ENCODE peak calls at places on chromosomes 1 and 21, in five cellular contexts. Y is tibial artery; B is Caco-2; I is naive thymus-derived CD4-positive, alpha-beta T cell; U is esophagus squamous epithelium. E is an unnamed sample.

GRCh38 chr21:26881504-26882228 is 36.5 kb upstream of the ADAMTS1 start:
- DNase-seq in Y (no peak), B (no peak), U (no peak), I (no peak), E (no peak)

GRCh38 chr21:18041012-18041411 is 203.6 kb upstream of the CHODL start:
- DNase-seq in I (no peak), Y (no peak), U (no peak), B (peak; percentile 31), E (no peak)

GRCh38 chr1:198683449-198683848 is 44.6 kb downstream of the PTPRC start:
- DNase-seq in I (no peak), U (no peak), Y (no peak), B (no peak), E (no peak)

GRCh38 chr1:21436488-21437340 is 3.2 kb upstream of the NBPF3 start:
- DNase-seq in U (no peak), I (no peak), B (no peak), Y (no peak), E (no peak)

GRCh38 chr1:174399211-174399610 is 48.6 kb upstream of the GPR52 start:
- DNase-seq in B (no peak), U (no peak), Y (no peak), I (no peak), E (no peak)

GRCh38 chr1:98306517-98307089 is 354.9 kb upstream of the SNX7 start:
- DNase-seq in B (no peak), U (no peak), I (no peak), Y (no peak), E (no peak)

GRCh38 chr1:115679141-115679611 is 37.4 kb downstream of the VANGL1 start:
- DNase-seq in I (no peak), Y (peak; percentile 73), U (no peak), B (no peak), E (no peak)

GRCh38 chr1:53047737-53048344 is 14.2 kb upstream of the PODN start:
- DNase-seq in B (no peak), Y (no peak), I (no peak), U (no peak), E (no peak)

GRCh38 chr21:31124005-31124404 is 85.7 kb upstream of the KRTAP19-8 start:
- DNase-seq in B (no peak), U (no peak), I (no peak), Y (peak; percentile 42), E (no peak)

GRCh38 chr1:64983110-64983509 is 16.8 kb upstream of the JAK1 start:
- DNase-seq in Y (no peak), I (no peak), U (no peak), B (peak; percentile 78), E (no peak)

GRCh38 chr1:221294244-221294643 is 415.0 kb downstream of the HLX start:
- DNase-seq in U (no peak), B (no peak), I (no peak), Y (no peak), E (no peak)

GRCh38 chr21:44299085-44299457 is 782 bp upstream of the PFKL start:
- DNase-seq in I (no peak), U (no peak), Y (no peak), B (peak; percentile 27), E (no peak)

GRCh38 chr1:241499910-241500309 is 19.6 kb downstream of the FH start:
- DNase-seq in I (no peak), B (no peak), Y (no peak), U (no peak), E (no peak)

GRCh38 chr1:202586018-202586821 is 124.0 kb downstream of the SYT2 start:
- DNase-seq in I (no peak), B (no peak), Y (peak; percentile 55), U (no peak), E (no peak)

GRCh38 chr1:247298701-247299100 is 33.0 kb downstream of the ZNF496 start:
- DNase-seq in B (no peak), Y (no peak), I (no peak), U (no peak), E (no peak)

GRCh38 chr1:198122693-198123092 is 34.1 kb upstream of the NEK7 start:
- DNase-seq in I (no peak), Y (no peak), U (no peak), B (no peak), E (no peak)

GRCh38 chr1:153384996-153385580 is 5.8 kb downstream of the S100A8 start:
- DNase-seq in U (no peak), B (no peak), Y (no peak), I (no peak), E (no peak)

GRCh38 chr1:156373546-156373945 is 4.5 kb downstream of the RHBG start:
- DNase-seq in Y (no peak), I (no peak), B (no peak), U (no peak), E (no peak)

GRCh38 chr1:28896609-28896986 is 17.8 kb upstream of the EPB41 start:
- DNase-seq in U (no peak), B (no peak), I (no peak), Y (no peak), E (no peak)

GRCh38 chr1:38267037-38268036 is 220.7 kb upstream of the POU3F1 start:
- DNase-seq in Y (no peak), I (no peak), U (no peak), B (no peak), E (no peak)

GRCh38 chr1:223444411-223444810 is 51.2 kb downstream of the CCDC185 start:
- DNase-seq in I (no peak), Y (no peak), B (no peak), U (no peak), E (no peak)

GRCh38 chr1:46458846-46459245 is 30.8 kb upstream of the DMBX1 start:
- DNase-seq in Y (no peak), I (no peak), B (no peak), U (no peak), E (no peak)

GRCh38 chr1:46461809-46462448 is 27.7 kb upstream of the DMBX1 start:
- DNase-seq in B (no peak), U (no peak), Y (no peak), I (no peak), E (no peak)

GRCh38 chr1:46464013-46464548 is 25.6 kb upstream of the DMBX1 start:
- DNase-seq in I (no peak), U (no peak), Y (no peak), B (no peak), E (no peak)

GRCh38 chr1:46459315-46459714 is 30.3 kb upstream of the DMBX1 start:
- DNase-seq in B (no peak), U (no peak), I (no peak), Y (no peak), E (no peak)

GRCh38 chr1:46461017-46461808 is 28.4 kb upstream of the DMBX1 start:
- DNase-seq in Y (no peak), U (no peak), I (no peak), B (no peak), E (no peak)
- H3K4me1 ChIP-seq in Y (peaks cover 2% of the 10 kb centered on the region), U (no peaks in the 10 kb centered on the region), I (no peaks in the 10 kb centered on the region), B (no peaks in the 10 kb centered on the region), E (peaks cover 5% of the 10 kb centered on the region)

GRCh38 chr1:87897486-87897885 is 568.8 kb downstream of the LMO4 start:
- DNase-seq in U (no peak), I (no peak), Y (no peak), B (no peak), E (no peak)

GRCh38 chr1:87898401-87898800 is 569.7 kb downstream of the LMO4 start:
- DNase-seq in Y (no peak), B (no peak), U (no peak), I (no peak), E (no peak)

GRCh38 chr1:87902830-87903614 is 574.3 kb downstream of the LMO4 start:
- DNase-seq in I (no peak), U (no peak), B (peak; percentile 20), Y (no peak), E (no peak)

GRCh38 chr1:87904668-87905067 is 576.0 kb downstream of the LMO4 start:
- DNase-seq in Y (no peak), U (no peak), B (no peak), I (no peak), E (no peak)

DNA sequence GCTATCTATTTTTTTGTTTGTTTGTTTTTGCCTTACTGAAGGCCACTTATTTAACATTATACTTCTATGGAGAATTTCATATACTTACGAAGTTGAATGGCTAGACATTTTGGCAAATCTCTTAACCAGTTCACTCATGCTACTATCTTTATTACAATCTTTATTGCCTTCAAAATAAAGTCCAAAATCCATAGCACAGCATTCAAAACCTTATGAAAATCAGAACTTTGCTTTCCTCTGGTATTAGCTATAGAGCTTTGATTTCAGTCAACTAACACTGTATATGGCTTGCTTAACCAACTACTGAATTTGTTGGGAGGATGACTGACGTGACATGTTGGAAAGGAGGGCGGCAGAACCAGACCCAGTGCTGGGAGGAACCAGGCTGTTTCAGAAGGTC is 571.1 kb downstream of the LMO4 start:
- DNase-seq in I (no peak), Y (no peak), U (no peak), B (no peak), E (no peak)
- H3K4me1 ChIP-seq in I (no peaks in the 10 kb centered on the region), Y (peaks cover under 1% of the 10 kb centered on the region), U (no peaks in the 10 kb centered on the region), B (peaks cover 38% of the 10 kb centered on the region), E (no peaks in the 10 kb centered on the region)

GRCh38 chr1:12088607-12089006 is 25.5 kb downstream of the TNFRSF8 start:
- DNase-seq in Y (no peak), B (no peak), I (peak; percentile 13), U (no peak), E (no peak)
- H3K4me1 ChIP-seq in Y (no peaks in the 10 kb centered on the region), B (no peaks in the 10 kb centered on the region), I (peaks cover 33% of the 10 kb centered on the region), U (peaks cover 4% of the 10 kb centered on the region), E (no peaks in the 10 kb centered on the region)

DNA sequence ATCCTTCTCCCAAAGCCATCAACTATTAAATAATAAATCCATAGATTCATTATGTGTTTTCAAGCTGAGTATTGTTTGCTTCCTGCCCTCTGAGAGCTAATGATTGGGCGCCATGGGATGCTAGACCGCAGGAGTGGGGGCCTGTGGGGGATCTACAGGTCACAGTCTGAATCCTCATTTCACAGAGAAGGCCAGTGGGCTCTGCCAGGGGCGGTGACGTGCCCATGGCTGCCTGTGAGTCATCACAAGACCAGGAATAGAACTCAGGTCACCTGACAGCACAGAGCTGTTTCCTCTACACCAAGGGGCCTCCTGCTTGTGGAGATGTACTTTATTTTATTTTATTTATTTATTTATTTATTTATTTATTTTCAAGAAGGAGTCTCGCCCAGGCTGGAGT is 15.0 kb downstream of the IL6R start:
- DNase-seq in I (peak; percentile 50), U (no peak), B (no peak), Y (peak; percentile 97), E (peak; percentile 97)
- H3K4me1 ChIP-seq in I (peaks cover 79% of the 10 kb centered on the region), U (peaks cover 66% of the 10 kb centered on the region), B (peaks cover 19% of the 10 kb centered on the region), Y (peaks cover 65% of the 10 kb centered on the region), E (peaks cover 100% of the 10 kb centered on the region)

DNA sequence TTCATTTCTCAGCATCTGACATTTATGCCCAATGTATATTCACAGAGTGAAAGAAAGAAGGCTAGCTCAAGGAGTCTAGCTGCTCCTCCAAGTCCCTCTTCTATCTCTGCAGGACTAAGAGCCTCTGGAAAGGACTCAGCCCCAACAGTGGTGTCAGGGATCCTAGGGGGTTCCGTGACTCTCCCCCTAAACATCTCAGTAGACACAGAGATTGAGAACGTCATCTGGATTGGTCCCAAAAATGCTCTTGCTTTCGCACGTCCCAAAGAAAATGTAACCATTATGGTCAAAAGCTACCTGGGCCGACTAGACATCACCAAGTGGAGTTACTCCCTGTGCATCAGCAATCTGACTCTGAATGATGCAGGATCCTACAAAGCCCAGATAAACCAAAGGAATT is 3.7 kb downstream of the LY9 start:
- DNase-seq in Y (no peak), B (no peak), I (no peak), U (no peak), E (peak; percentile 77)
- H3K4me1 ChIP-seq in Y (no peaks in the 10 kb centered on the region), B (no peaks in the 10 kb centered on the region), I (peaks cover 43% of the 10 kb centered on the region), U (no peaks in the 10 kb centered on the region), E (no peaks in the 10 kb centered on the region)

E was measured in esophagus muscularis mucosa.